ENCODE peak calls at places on chromosome 21, in ten cellular contexts. Y, E, C, K, W, I, F, U, S and N are unnamed samples.

GRCh38 chr21:31141389-31142021 is 103.2 kb upstream of the KRTAP19-8 start:
- DNase-seq in Y (no peak), E (no peak), C (no peak), K (no peak), W (no peak), I (no peak), F (no peak), U (no peak), S (no peak), N (no peak)

GRCh38 chr21:45920824-45921600 is 60.6 kb upstream of the COL6A1 start:
- DNase-seq in Y (peak; percentile 62), E (peak; percentile 93), C (peak; percentile 84), K (no peak), W (no peak), I (no peak), F (no peak), U (no peak), S (no peak), N (no peak)

GRCh38 chr21:18249542-18250152 is 5.0 kb downstream of the CHODL start:
- DNase-seq in Y (no peak), E (no peak), C (no peak), K (no peak), W (no peak), I (no peak), F (no peak), U (no peak), S (no peak), N (no peak)

GRCh38 chr21:36065497-36066036 is 4.3 kb upstream of the CBR1 start:
- DNase-seq in Y (peak; percentile 66), E (peak; percentile 81), C (peak; percentile 65), K (no peak), W (no peak), I (no peak), F (no peak), U (no peak), S (no peak), N (no peak)

GRCh38 chr21:44593598-44594405 is 1.5 kb upstream of the KRTAP10-6 start:
- DNase-seq in Y (no peak), E (no peak), C (peak; percentile 12), K (peak; percentile 40), W (peak; percentile 35), I (no peak), F (no peak), U (no peak), S (peak; percentile 56), N (no peak)

GRCh38 chr21:28769683-28770082 is 223.0 kb downstream of the LTN1 start:
- DNase-seq in Y (peak; percentile 34), E (no peak), C (no peak), K (no peak), W (no peak), I (no peak), F (no peak), U (no peak), S (no peak), N (no peak)

GRCh38 chr21:46081022-46081861 is 16.7 kb upstream of the COL6A2 start:
- DNase-seq in Y (peak; percentile 35), E (peak; percentile 94), C (no peak), K (no peak), W (no peak), I (no peak), F (no peak), U (no peak), S (peak; percentile 27), N (peak; percentile 23)

GRCh38 chr21:36396314-36396713 is 11.1 kb downstream of the CHAF1B start:
- DNase-seq in Y (no peak), E (no peak), C (no peak), K (no peak), W (no peak), I (no peak), F (no peak), U (no peak), S (no peak), N (no peak)

GRCh38 chr21:45283611-45284455 is 3.9 kb downstream of the POFUT2 start:
- DNase-seq in Y (no peak), E (peak; percentile 66), C (no peak), K (no peak), W (peak; percentile 75), I (no peak), F (no peak), U (peak; percentile 11), S (peak; percentile 16), N (peak; percentile 23)

GRCh38 chr21:45982758-45983731 is 1.5 kb downstream of the COL6A1 start:
- DNase-seq in Y (no peak), E (peak; percentile 94), C (no peak), K (no peak), W (peak; percentile 79), I (peak; percentile 19), F (peak; percentile 6), U (peak; percentile 40), S (no peak), N (peak; percentile 66)

GRCh38 chr21:45499201-45499750 is 43.0 kb downstream of the SLC19A1 start:
- DNase-seq in Y (no peak), E (no peak), C (no peak), K (no peak), W (peak; percentile 75), I (peak; percentile 13), F (no peak), U (no peak), S (no peak), N (peak; percentile 26)

GRCh38 chr21:36725793-36726386 is 27.0 kb downstream of the SIM2 start:
- DNase-seq in Y (no peak), E (no peak), C (no peak), K (no peak), W (peak; percentile 60), I (no peak), F (no peak), U (peak; percentile 3), S (peak; percentile 17), N (peak; percentile 20)

GRCh38 chr21:44454747-44455523 is at the start of gene LRRC3:
- DNase-seq in Y (peak; percentile 75), E (peak; percentile 95), C (peak; percentile 30), K (peak; percentile 98), W (peak; percentile 60), I (peak; percentile 86), F (peak; percentile 61), U (peak; percentile 83), S (peak; percentile 99), N (peak; percentile 93)

GRCh38 chr21:25541042-25541441 is 66.2 kb downstream of the MRPL39 start:
- DNase-seq in Y (no peak), E (no peak), C (no peak), K (no peak), W (no peak), I (no peak), F (no peak), U (no peak), S (no peak), N (no peak)

DNA sequence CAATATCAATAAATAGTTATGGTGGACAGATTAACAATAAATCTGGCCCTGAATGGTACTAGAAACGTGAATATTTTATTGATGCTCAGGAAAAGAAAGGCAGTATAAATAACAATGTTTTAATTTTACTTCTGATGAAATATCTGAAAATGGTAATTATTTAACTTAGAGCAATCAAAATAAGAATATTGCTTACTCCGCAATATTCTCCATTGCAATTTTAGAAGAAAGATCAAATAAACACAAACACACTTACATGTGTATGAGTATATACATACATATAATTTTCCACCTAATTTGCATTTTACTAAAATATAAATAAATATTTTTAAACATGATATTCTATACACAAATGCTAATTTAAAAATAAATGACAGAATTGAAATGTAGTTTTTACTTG is 1130.5 kb downstream of the NCAM2 start:
- DNase-seq in Y (no peak), E (no peak), C (no peak), K (no peak), W (no peak), I (no peak), F (no peak), U (no peak), S (no peak), N (no peak)
- H3K9me3 ChIP-seq in Y (no peaks in the 10 kb centered on the region), E (peaks cover 6% of the 10 kb centered on the region), C (peaks cover 4% of the 10 kb centered on the region), K (no peaks in the 10 kb centered on the region), W (no peaks in the 10 kb centered on the region), I (no peaks in the 10 kb centered on the region), F (no peaks in the 10 kb centered on the region), U (no peaks in the 10 kb centered on the region), S (no peaks in the 10 kb centered on the region), N (peaks cover 7% of the 10 kb centered on the region)

DNA sequence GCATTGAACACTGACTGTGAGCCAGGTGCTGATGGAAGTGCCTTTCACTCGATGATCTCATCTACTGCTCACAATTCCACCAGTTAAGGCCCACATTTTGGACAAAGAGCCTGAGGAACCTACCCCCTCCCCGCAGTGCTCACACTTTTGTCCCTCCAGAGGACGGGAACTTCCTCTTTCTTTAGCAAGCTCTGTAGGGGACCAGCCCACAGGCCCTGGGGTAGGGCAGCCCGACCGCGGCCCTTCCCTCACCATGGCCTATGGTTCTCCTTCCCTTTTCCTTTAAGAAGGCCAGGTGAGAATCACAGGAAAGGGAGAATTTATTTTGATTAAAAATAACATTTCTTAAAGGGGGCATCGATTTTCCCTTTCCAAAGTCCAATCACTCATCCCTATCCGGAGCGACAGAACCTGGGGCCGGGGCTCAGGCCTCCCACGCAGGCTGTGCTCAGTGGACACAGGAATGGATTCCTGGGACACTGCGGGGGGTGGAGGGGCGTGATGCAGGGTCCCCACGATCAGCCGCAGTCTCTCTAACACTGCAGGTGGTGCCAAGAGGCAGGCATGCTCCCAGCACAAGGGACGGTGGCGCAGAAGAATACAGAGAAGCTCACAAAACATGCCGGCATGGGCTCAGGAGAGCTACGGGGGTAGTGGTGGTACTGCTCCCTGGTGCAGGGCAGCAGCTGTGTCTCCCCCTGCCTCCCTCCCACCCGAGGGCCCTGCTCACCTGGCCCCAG is 8.9 kb upstream of the KCNE1 start:
- DNase-seq in Y (no peak), E (no peak), C (no peak), K (no peak), W (no peak), I (peak; percentile 40), F (no peak), U (no peak), S (no peak), N (peak; percentile 73)
- H3K27ac ChIP-seq in Y (no peak overlapping the region), E (peak overlapping the region; percentile 10), C (no peak overlapping the region), K (no peak overlapping the region), W (no peak overlapping the region), I (peak overlapping the region; percentile 34), F (no peak overlapping the region), U (no peak overlapping the region), S (no peak overlapping the region), N (no peak overlapping the region)

DNA sequence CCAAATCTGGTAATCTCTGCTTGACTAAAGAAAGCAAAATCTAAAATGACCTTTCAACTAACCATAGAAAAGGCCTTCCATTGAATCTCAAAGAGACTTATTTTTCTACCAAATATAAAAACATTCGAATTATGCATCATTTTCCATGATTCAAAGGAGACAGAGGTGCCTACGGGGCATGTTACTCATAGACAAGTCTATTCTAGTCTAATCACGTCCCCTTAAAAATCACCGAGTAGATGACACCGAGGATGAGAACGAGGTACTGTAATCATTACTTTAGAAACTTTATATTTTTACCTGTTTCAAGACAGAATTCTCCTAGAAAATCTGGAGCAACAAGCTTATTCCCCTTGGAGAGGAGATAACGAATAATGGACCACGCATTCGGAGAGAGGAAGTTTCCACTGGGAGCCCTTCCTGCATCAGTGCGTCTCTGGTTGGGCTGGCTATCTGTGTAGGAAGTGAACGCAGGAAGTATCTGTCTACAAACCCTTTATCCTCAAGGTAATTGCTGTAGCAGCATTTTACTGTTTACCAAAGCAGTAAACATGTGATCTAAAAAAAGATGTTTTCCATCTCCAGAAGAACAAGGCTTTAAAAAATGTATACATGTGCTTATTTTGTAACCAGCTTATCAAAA is 9.5 kb downstream of the ERG start:
- DNase-seq in Y (no peak), E (no peak), C (no peak), K (no peak), W (no peak), I (no peak), F (no peak), U (no peak), S (no peak), N (no peak)
- H3K9me3 ChIP-seq in Y (no peaks in the 10 kb centered on the region), E (no peaks in the 10 kb centered on the region), C (no peaks in the 10 kb centered on the region), K (no peaks in the 10 kb centered on the region), W (no peaks in the 10 kb centered on the region), I (no peaks in the 10 kb centered on the region), F (no peaks in the 10 kb centered on the region), U (no peaks in the 10 kb centered on the region), S (no peaks in the 10 kb centered on the region), N (no peaks in the 10 kb centered on the region)

GRCh38 chr21:42748620-42749176 is 95.3 kb downstream of the PDE9A start:
- DNase-seq in Y (no peak), E (no peak), C (no peak), K (no peak), W (no peak), I (no peak), F (no peak), U (no peak), S (no peak), N (no peak)
- H3K27ac ChIP-seq in Y (no peak overlapping the region), E (no peak overlapping the region), C (no peak overlapping the region), K (no peak overlapping the region), W (peak overlapping the region; percentile 51), I (no peak overlapping the region), F (no peak overlapping the region), U (no peak overlapping the region), S (no peak overlapping the region), N (no peak overlapping the region)